ENCODE peak calls at places on chromosomes 7 and 10, in seven cellular contexts. K is thoracic aorta; G is nucleus accumbens; P is T-helper 2 cell; S is activated naive CD4-positive, alpha-beta T cell treated with anti-CD3 and anti-CD28 coated beads for 36 hours; A is stimulated activated CD8-positive, alpha-beta memory T cell treated with anti-CD3 and anti-CD28 coated beads, Interleukin-4, amount 100 ng/mL, for 4 hours; Y is T-helper 1 cell. W is an unnamed sample.

GRCh38 chr10:108817125-108817524 is 1106.2 kb downstream of the XPNPEP1 start:
- DNase-seq in K (no peak), G (no peak), P (no peak), S (no peak), A (no peak), Y (no peak), W (no peak)

GRCh38 chr7:22728416-22729029 is 1.5 kb downstream of the IL6 start:
- DNase-seq in K (no peak), G (no peak), P (no peak), S (no peak), A (no peak), Y (no peak), W (no peak)

GRCh38 chr7:74194686-74195085 is 15.1 kb upstream of the LAT2 start:
- DNase-seq in K (no peak), G (no peak), P (no peak), S (no peak), A (no peak), Y (no peak), W (no peak)

GRCh38 chr10:62402503-62402902 is 28.3 kb downstream of the ZNF365 start:
- DNase-seq in K (no peak), G (no peak), P (no peak), S (no peak), A (no peak), Y (no peak), W (no peak)

GRCh38 chr7:77393954-77394353 is 22.2 kb downstream of the GSAP start:
- DNase-seq in K (no peak), G (no peak), P (no peak), S (no peak), A (no peak), Y (no peak), W (no peak)

GRCh38 chr10:116521424-116522305 is 24.1 kb upstream of the PNLIP start:
- DNase-seq in K (no peak), G (no peak), P (no peak), S (peak), A (no peak), Y (no peak), W (no peak)

GRCh38 chr7:46776790-46777189 is 805.1 kb downstream of the TNS3 start:
- DNase-seq in K (no peak), G (no peak), P (no peak), S (no peak), A (no peak), Y (no peak), W (no peak)

GRCh38 chr7:16409777-16410176 is 11.6 kb downstream of the CRPPA start:
- DNase-seq in K (no peak), G (no peak), P (no peak), S (no peak), A (no peak), Y (no peak), W (no peak)

GRCh38 chr10:3006093-3006492 is 61.3 kb upstream of the PFKP start:
- DNase-seq in K (no peak), G (no peak), P (no peak), S (no peak), A (no peak), Y (no peak), W (no peak)

GRCh38 chr7:41198502-41198901 is 504.4 kb downstream of the INHBA start:
- DNase-seq in K (no peak), G (no peak), P (no peak), S (no peak), A (no peak), Y (no peak), W (no peak)

GRCh38 chr7:19920200-19920599 is 146.8 kb upstream of the TMEM196 start:
- DNase-seq in K (no peak), G (no peak), P (no peak), S (no peak), A (no peak), Y (no peak), W (no peak)

GRCh38 chr7:125924037-125924436 is 994.4 kb upstream of the POT1 start:
- DNase-seq in K (no peak), G (no peak), P (no peak), S (no peak), A (no peak), Y (no peak), W (no peak)

GRCh38 chr10:131202964-131203363 is 108.6 kb downstream of the TCERG1L start:
- DNase-seq in K (no peak), G (no peak), P (no peak), S (no peak), A (no peak), Y (no peak), W (no peak)

GRCh38 chr10:97550336-97551149 is 22.0 kb upstream of the ANKRD2 start:
- DNase-seq in K (no peak), G (no peak), P (no peak), S (no peak), A (no peak), Y (no peak), W (no peak)

GRCh38 chr7:65454479-65454878 is 80.8 kb downstream of the ZNF92 start:
- DNase-seq in K (no peak), G (no peak), P (no peak), S (no peak), A (no peak), Y (no peak), W (no peak)

GRCh38 chr10:69500864-69501468 is 49.7 kb downstream of the TSPAN15 start:
- DNase-seq in K (no peak), G (no peak), P (no peak), S (no peak), A (no peak), Y (no peak), W (no peak)

GRCh38 chr7:92707435-92707834 is 117.2 kb upstream of the FAM133B start:
- DNase-seq in K (no peak), G (no peak), P (no peak), S (no peak), A (no peak), Y (no peak), W (no peak)

GRCh38 chr10:72464438-72464837 is 109.7 kb upstream of the DNAJB12 start:
- DNase-seq in K (no peak), G (no peak), P (no peak), S (no peak), A (no peak), Y (no peak), W (no peak)

GRCh38 chr10:3532644-3533043 is 252.4 kb downstream of the KLF6 start:
- DNase-seq in K (no peak), G (no peak), P (no peak), S (no peak), A (no peak), Y (no peak), W (no peak)

W was measured in gastrocnemius medialis.